ENCODE peak calls at places on chromosome 10, in six cellular contexts. K is SK-N-SH, P is esophagus muscularis mucosa, V is stomach, H is upper lobe of left lung, F is K562. G is an unnamed sample.

GRCh38 chr10:30455816-30456215 is 21.8 kb downstream of the MAP3K8 start:
- DNase-seq in V (no peak), K (no peak), H (peak), F (no peak), P (no peak), G (no peak)

GRCh38 chr10:121771957-121772356 is 155.9 kb downstream of the ATE1 start:
- DNase-seq in P (no peak), H (no peak), K (no peak), V (no peak), F (no peak), G (no peak)

GRCh38 chr10:73601486-73601921 is 10.4 kb upstream of the USP54 start:
- DNase-seq in K (no peak), V (peak), F (no peak), P (no peak), H (peak), G (no peak)

GRCh38 chr10:122190553-122190952 is 80.5 kb upstream of the BTBD16 start:
- DNase-seq in P (no peak), K (no peak), H (no peak), V (no peak), F (no peak), G (no peak)

GRCh38 chr10:118259288-118259906 is 82.7 kb downstream of the FAM204A start:
- DNase-seq in V (peak), F (peak), P (no peak), K (peak), H (peak), G (no peak)

GRCh38 chr10:60853672-60854071 is 75.4 kb downstream of the CDK1 start:
- DNase-seq in P (no peak), F (no peak), H (no peak), K (no peak), V (no peak), G (no peak)

GRCh38 chr10:7511612-7512011 is 100.8 kb upstream of the SFMBT2 start:
- DNase-seq in K (peak), P (no peak), F (no peak), H (no peak), V (no peak), G (no peak)

GRCh38 chr10:79403441-79404230 is 41.8 kb downstream of the ZCCHC24 start:
- DNase-seq in P (no peak), H (no peak), F (no peak), K (no peak), V (no peak), G (peak)

GRCh38 chr10:92290076-92290836 is 622 bp downstream of the CPEB3 start:
- DNase-seq in V (peak), F (peak), H (peak), P (peak), K (no peak), G (no peak)

GRCh38 chr10:59508296-59508695 is 145.9 kb upstream of the FAM13C start:
- DNase-seq in H (no peak), K (no peak), V (no peak), F (no peak), P (no peak), G (no peak)

GRCh38 chr10:35546824-35547225 is 58.3 kb upstream of the GJD4 start:
- DNase-seq in P (peak), V (no peak), H (no peak), F (no peak), K (no peak), G (no peak)

GRCh38 chr10:51272580-51272979 is 198.3 kb downstream of the PRKG1 start:
- DNase-seq in P (no peak), V (no peak), H (no peak), K (no peak), F (no peak), G (no peak)

GRCh38 chr10:68301301-68301700 is 30.6 kb upstream of the HNRNPH3 start:
- DNase-seq in F (no peak), V (no peak), K (no peak), P (no peak), H (no peak), G (no peak)

GRCh38 chr10:121310151-121310711 is 288.0 kb downstream of the FGFR2 start:
- DNase-seq in P (peak), H (no peak), V (no peak), K (peak), F (no peak), G (no peak)

GRCh38 chr10:77925410-77925794 is 1.2 kb downstream of the DLG5 start:
- DNase-seq in F (no peak), H (no peak), V (no peak), K (peak), P (no peak), G (peak)

GRCh38 chr10:47379901-47380300 is 4.2 kb downstream of the ZNF488 start:
- DNase-seq in K (peak), H (no peak), F (no peak), V (peak), P (no peak), G (no peak)

GRCh38 chr10:16713290-16713689 is 103.9 kb downstream of the RSU1 start:
- DNase-seq in P (no peak), F (no peak), K (no peak), H (no peak), V (no peak), G (no peak)

GRCh38 chr10:16720812-16721211 is 96.4 kb downstream of the RSU1 start:
- DNase-seq in F (no peak), P (no peak), V (no peak), K (no peak), H (no peak), G (no peak)

GRCh38 chr10:16712883-16713282 is 104.3 kb downstream of the RSU1 start:
- DNase-seq in V (no peak), F (no peak), H (no peak), K (no peak), P (no peak), G (no peak)

GRCh38 chr10:16717617-16718395 is 99.4 kb downstream of the RSU1 start:
- DNase-seq in K (no peak), F (no peak), V (no peak), P (no peak), H (no peak), G (no peak)

DNA sequence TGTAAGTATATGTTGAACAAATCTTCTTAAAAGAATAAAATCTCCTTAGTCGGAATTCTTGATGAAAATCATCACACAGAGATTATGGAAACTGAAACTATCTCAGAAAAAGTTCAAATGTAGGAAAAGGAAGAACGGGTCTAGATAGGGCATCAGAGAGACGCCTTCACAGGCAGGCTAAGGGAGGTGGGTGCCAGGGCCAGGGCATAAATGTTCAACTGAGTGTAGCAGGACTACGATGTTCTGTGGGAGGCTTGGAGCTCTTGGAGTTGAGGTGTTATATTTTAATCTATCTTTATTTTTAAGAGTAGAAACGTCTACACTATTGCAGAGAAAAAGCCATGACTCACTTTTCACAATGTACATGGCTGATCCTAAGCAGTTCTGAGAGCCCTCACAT is 101.2 kb downstream of the RSU1 start:
- DNase-seq in V (no peak), H (no peak), K (no peak), F (no peak), P (no peak), G (no peak)
- TF ChIP-seq EP300 in V (no peak), H (no peak), K (no peak), F (no peak), P (no peak), G (no peak)

DNA sequence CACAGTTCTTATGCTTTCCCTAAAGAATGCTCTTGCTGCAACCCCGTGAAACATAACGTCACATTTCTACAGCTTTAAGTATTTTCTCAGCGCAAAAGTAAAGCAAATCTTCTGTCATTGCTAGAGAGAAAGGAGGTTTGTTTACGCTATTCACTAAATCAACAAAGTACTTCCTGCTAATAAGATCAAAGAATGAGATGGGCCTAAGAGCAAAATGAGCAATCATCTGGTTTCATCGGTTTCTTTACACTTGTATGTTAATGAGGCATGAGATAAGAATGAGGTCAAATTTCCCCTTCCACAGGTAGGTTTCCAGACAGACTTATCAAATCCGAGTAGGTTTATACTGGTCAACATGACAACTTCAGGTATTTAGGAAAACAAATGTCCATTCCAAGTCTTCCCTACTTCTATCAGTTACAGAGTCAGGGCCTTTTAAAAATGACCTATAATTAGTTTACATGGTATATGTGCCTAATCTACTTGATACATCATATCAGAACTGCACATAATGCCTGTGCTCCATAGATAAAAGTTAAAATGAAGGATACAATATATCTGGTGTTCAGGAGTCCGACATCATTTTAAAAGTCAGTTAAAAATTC is 8.4 kb downstream of the USP6NL start:
- DNase-seq in F (peak), V (no peak), P (no peak), K (no peak), H (no peak), G (no peak)
- H3K4me3 ChIP-seq in F (no peak), V (no peak), P (no peak), K (no peak), H (no peak), G (no peak)

GRCh38 chr10:71067098-71067760 is 145.1 kb upstream of the UNC5B start:
- DNase-seq in F (no peak), P (no peak), H (no peak), V (no peak), K (peak), G (no peak)
- H3K27ac ChIP-seq in F (no peak), P (no peak), H (no peak), V (no peak), K (no peak), G (no peak)

GRCh38 chr10:74753295-74754211 is 72.8 kb upstream of the KAT6B start:
- DNase-seq in P (no peak), K (no peak), V (peak), F (no peak), H (no peak), G (no peak)
- TF ChIP-seq EP300 in P (no peak), K (no peak), V (no peak), F (no peak), H (no peak), G (no peak)

DNA sequence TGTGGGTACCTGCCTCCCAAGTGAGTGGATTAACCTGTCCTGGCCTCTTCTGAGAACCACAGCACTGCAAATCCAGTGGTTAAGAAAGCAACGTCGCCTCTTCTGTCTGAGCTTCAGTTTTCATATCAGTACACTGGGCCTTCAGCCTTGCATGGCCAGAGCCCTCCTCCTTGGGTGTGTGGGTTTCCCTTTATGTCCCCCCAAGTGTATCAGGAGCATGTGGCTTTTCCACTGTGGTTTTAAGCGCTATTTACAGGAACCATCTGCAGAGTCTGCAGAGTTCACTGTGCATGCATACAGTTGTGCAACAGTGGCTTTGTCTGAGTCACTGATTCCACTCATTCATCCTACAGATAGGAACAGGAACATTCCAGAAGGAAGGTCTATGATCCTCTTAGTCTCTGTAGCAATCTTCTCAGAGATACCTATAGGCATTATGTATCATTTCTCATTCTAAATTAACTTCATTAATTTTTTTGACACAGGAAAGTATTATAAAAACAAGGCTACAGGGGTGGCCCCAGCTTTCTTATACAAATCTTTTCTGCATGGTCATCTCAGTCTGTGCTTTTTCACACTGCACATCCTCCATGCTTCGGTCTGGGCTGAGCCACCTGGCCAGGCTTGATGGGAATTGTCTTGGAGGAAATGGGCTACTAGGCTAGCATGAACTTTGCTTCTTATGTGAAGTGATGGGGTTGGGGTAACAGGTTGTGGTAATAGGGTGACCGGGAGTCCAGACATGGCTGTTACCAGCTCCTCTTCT is 17.1 kb downstream of the MBL2 start:
- DNase-seq in H (peak), K (no peak), P (peak), V (no peak), F (no peak), G (peak)
- H3K4me3 ChIP-seq in H (no peak), K (no peak), P (no peak), V (no peak), F (no peak), G (no peak)

GRCh38 chr10:11181996-11182395 is 164.3 kb downstream of the CELF2 start:
- DNase-seq in F (no peak), K (no peak), H (no peak), V (no peak), P (no peak), G (no peak)

GRCh38 chr10:11178606-11179221 is 161.0 kb downstream of the CELF2 start:
- DNase-seq in H (peak), K (peak), V (peak), P (no peak), F (peak), G (no peak)

GRCh38 chr10:11177926-11178453 is 160.3 kb downstream of the CELF2 start:
- DNase-seq in P (no peak), H (no peak), K (no peak), V (no peak), F (peak), G (no peak)

GRCh38 chr10:11179231-11180105 is 161.8 kb downstream of the CELF2 start:
- DNase-seq in H (no peak), V (no peak), F (no peak), P (no peak), K (no peak), G (no peak)

GRCh38 chr10:11180228-11180627 is 162.6 kb downstream of the CELF2 start:
- DNase-seq in P (no peak), F (peak), V (peak), H (peak), K (no peak), G (no peak)
- H3K27ac ChIP-seq in P (no peak), F (peak), V (no peak), H (peak), K (no peak), G (no peak)

GRCh38 chr10:5288359-5288758 is 76.4 kb upstream of the UCN3 start:
- DNase-seq in F (no peak), K (no peak), H (no peak), P (peak), V (no peak), G (no peak)

GRCh38 chr10:5292196-5292735 is 72.5 kb upstream of the UCN3 start:
- DNase-seq in H (peak), K (no peak), F (no peak), V (no peak), P (peak), G (no peak)

GRCh38 chr10:5293691-5294550 is 70.8 kb upstream of the UCN3 start:
- DNase-seq in H (peak), F (peak), P (peak), V (peak), K (peak), G (no peak)

GRCh38 chr10:5297466-5297865 is 67.3 kb upstream of the UCN3 start:
- DNase-seq in F (no peak), P (peak), K (no peak), H (peak), V (no peak), G (no peak)

DNA sequence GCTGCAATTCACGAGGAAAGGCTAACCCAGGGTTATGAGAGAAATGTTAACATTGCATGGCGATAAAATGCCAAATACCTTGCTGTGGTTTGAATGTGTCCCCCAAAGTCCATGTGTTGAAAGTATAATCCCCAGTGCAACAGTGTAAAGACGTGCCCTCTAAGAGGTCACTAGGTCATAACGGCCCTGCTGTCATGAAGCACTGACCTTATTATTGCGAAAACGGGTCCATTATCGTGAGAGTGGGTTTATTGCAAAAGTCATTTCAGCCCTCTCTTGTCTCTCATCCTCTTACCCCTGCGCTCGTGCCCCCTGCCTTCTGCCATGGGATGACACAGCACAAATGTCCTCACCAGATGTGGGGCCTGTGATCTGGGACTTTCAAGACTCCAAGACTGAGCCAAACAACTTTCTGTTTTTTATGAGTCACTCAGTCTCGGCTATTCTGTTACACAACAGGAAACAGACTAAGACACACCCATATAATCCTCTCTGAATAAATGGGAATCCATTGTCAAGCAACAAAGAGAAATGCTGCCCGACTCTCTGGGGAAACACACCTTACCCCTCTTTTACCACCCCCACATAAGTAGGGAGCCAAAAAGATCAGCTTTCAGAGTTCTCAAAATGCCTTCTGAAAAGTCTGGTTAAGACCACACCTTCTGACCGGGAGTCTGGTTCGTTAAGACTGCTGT is 73.1 kb upstream of the UCN3 start:
- DNase-seq in H (peak), K (no peak), F (peak), V (no peak), P (peak), G (no peak)
- TF ChIP-seq EP300 in H (peak), K (no peak), F (peak), V (no peak), P (no peak), G (peak)

DNA sequence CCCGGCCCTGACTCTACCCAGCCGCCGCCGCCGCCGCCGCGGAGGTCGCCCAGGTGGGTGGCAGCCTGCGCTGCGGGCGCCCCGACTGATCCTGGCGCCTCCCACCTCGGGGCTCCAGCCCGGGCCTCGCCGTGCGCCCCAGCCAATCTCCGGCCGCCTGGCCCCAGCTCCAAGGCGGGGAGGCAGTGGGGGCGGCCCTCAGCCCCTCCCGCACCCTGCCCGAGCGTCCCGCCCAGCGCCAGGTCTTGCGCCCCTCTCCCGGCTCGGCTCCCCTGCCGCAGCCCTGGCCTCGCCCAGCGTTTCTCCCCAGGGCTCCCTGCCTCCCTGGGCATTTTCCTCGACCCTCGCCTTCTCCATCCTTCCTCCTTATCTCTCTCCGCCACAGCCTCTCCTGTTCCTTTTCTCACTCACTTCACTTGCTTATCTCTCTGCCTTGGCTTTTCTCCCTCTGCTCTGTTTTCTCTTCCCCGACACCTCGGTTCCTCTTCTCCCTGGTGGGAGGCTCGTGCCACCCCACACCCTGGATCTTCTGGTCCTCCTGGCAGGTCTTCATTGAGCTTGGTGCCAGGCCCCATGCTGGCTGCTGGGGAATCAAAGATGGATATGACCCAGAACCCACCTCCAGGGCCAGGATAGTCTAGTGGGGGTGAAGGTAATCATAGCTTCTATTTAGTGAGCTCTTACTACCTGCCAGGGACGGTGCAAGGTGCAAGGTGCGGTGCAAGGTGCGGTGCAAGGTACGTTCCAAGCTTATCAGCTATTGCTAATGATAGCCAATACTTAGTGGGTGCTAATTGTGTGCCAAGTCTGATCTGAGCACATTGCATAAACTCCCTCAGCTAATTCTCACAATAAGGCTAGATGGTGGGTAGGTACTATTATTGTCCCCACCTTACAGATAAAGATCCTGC is at the start of gene SFRP5:
- DNase-seq in H (no peak), K (peak), F (peak), P (no peak), V (no peak), G (no peak)
- H3K4me3 ChIP-seq in H (peak), K (no peak), F (no peak), P (peak), V (peak), G (peak)

GRCh38 chr10:63429280-63429679 is 36.5 kb downstream of the JMJD1C start:
- DNase-seq in P (no peak), F (no peak), H (no peak), V (no peak), K (no peak), G (no peak)
- H3K27ac ChIP-seq in P (no peak), F (no peak), H (peak), V (no peak), K (peak), G (no peak)

G was measured in tibial nerve.